ENCODE peak calls at places on chromosomes 2 and 18, in five cellular contexts. H, X, U, F and J are unnamed samples.

GRCh38 chr2:114683251-114683650 is 240.8 kb downstream of the DPP10 start:
- DNase-seq in H (no peak), X (no peak), U (no peak), F (no peak), J (no peak)

GRCh38 chr2:207395535-207396251 is 134.1 kb upstream of the CREB1 start:
- DNase-seq in H (peak), X (no peak), U (no peak), F (no peak), J (no peak)

GRCh38 chr18:32019251-32019943 is 772 bp downstream of the RNF125 start:
- DNase-seq in H (peak), X (peak), U (peak), F (peak), J (peak)

GRCh38 chr18:71743634-71744033 is 800.5 kb downstream of the CBLN2 start:
- DNase-seq in H (no peak), X (no peak), U (no peak), F (no peak), J (no peak)

GRCh38 chr2:235170536-235171510 is 219.0 kb downstream of the SH3BP4 start:
- DNase-seq in H (peak), X (no peak), U (no peak), F (peak), J (no peak)

GRCh38 chr2:165408191-165408590 is 61.3 kb upstream of the CSRNP3 start:
- DNase-seq in H (no peak), X (no peak), U (no peak), F (no peak), J (no peak)

GRCh38 chr2:200728630-200729029 is 83.1 kb upstream of the BZW1 start:
- DNase-seq in H (peak), X (peak), U (no peak), F (peak), J (no peak)

GRCh38 chr2:37833420-37833819 is 91.7 kb upstream of the RMDN2 start:
- DNase-seq in H (no peak), X (no peak), U (no peak), F (no peak), J (no peak)

GRCh38 chr2:85537600-85538506 is 1.1 kb upstream of the MAT2A start:
- DNase-seq in H (peak), X (peak), U (peak), F (peak), J (peak)

GRCh38 chr2:229133155-229133772 is 137.8 kb downstream of the PID1 start:
- DNase-seq in H (peak), X (no peak), U (no peak), F (peak), J (no peak)

GRCh38 chr2:202375611-202376408 is at the start of gene BMPR2:
- DNase-seq in H (peak), X (peak), U (peak), F (peak), J (peak)
- TF ChIP-seq POLR2A in H (peak), X (peak), U (peak), F (peak), J (peak)

GRCh38 chr2:158457092-158457825 is 507 bp downstream of the PKP4 start:
- DNase-seq in H (peak), X (peak), U (peak), F (peak), J (peak)
- TF ChIP-seq POLR2A in H (peak), X (no peak), U (no peak), F (no peak), J (no peak)

GRCh38 chr2:46915281-46915810 is at the start of gene MCFD2:
- DNase-seq in H (no peak), X (no peak), U (peak), F (peak), J (no peak)

GRCh38 chr2:46917628-46918027 is 2.0 kb upstream of the MCFD2 start:
- DNase-seq in H (no peak), X (no peak), U (no peak), F (no peak), J (no peak)

GRCh38 chr2:46914578-46915230 is 902 bp downstream of the MCFD2 start:
- DNase-seq in H (no peak), X (no peak), U (no peak), F (no peak), J (peak)

GRCh38 chr2:46913471-46914381 is 1.9 kb downstream of the MCFD2 start:
- DNase-seq in H (peak), X (peak), U (no peak), F (peak), J (peak)

GRCh38 chr2:46915811-46916630 is 415 bp upstream of the MCFD2 start:
- DNase-seq in H (peak), X (peak), U (peak), F (peak), J (peak)
- TF ChIP-seq POLR2A in H (peak), X (peak), U (peak), F (peak), J (peak)

GRCh38 chr18:77395941-77396340 is 146.3 kb downstream of the GALR1 start:
- DNase-seq in H (no peak), X (no peak), U (no peak), F (no peak), J (no peak)

GRCh38 chr18:77400561-77400960 is 150.9 kb downstream of the GALR1 start:
- DNase-seq in H (no peak), X (no peak), U (no peak), F (no peak), J (no peak)

GRCh38 chr18:77397056-77397455 is 147.4 kb downstream of the GALR1 start:
- DNase-seq in H (no peak), X (no peak), U (no peak), F (no peak), J (no peak)

GRCh38 chr18:77401173-77401572 is 151.5 kb downstream of the GALR1 start:
- DNase-seq in H (no peak), X (no peak), U (no peak), F (no peak), J (no peak)

DNA sequence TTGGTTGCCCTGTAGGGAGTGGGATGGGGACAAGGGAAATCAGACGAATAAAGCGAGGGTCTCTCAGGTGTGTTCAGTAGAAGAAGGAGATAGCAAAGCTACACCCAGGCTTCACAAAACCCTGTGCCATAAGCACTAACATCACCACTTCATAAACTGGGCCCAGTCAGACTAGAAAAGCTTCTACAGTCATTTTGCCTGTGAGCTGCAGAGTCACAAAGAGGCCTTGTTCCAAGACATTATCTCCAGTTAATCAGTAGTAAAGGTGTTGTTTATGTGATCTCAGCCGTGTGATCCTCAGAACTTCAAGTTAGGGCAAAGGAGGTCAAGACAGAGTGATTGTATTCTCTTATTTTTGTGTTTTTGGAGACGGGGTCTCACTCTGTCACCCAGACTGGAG is 148.0 kb downstream of the GALR1 start:
- DNase-seq in H (no peak), X (no peak), U (no peak), F (no peak), J (no peak)
- TF ChIP-seq POLR2A in H (no peak), X (no peak), U (no peak), F (no peak), J (no peak)